ENCODE peak calls at places on chromosomes 16 and 17, in nine cellular contexts. P is sigmoid colon, H is right lobe of liver, R is dorsolateral prefrontal cortex, Z is heart left ventricle, O is neural progenitor cell, J is HFF-Myc, B is colonic mucosa, M is Panc1. V is an unnamed sample.

GRCh38 chr16:17830651-17831050 is 359.9 kb upstream of the XYLT1 start:
- DNase-seq in M (no peak), B (no peak), Z (no peak), H (no peak), R (no peak), J (no peak), O (no peak), P (no peak), V (no peak)

GRCh38 chr17:57106107-57106835 is 21.2 kb downstream of the AKAP1 start:
- DNase-seq in P (no peak), O (peak), R (no peak), H (no peak), Z (no peak), J (no peak), B (no peak), M (no peak), V (no peak)

GRCh38 chr17:78029697-78030096 is 71.2 kb downstream of the TNRC6C start:
- DNase-seq in J (no peak), H (no peak), B (no peak), M (no peak), O (no peak), R (no peak), Z (no peak), P (no peak), V (no peak)

GRCh38 chr16:74064120-74064735 is 232.4 kb upstream of the PSMD7 start:
- DNase-seq in J (no peak), O (no peak), Z (no peak), P (no peak), M (no peak), R (no peak), H (no peak), B (no peak), V (no peak)

GRCh38 chr16:57081744-57082143 is 10.6 kb upstream of the CPNE2 start:
- DNase-seq in O (no peak), H (no peak), R (no peak), M (no peak), J (no peak), P (no peak), Z (no peak), B (no peak), V (no peak)

GRCh38 chr17:31294231-31294630 is 2.8 kb downstream of the OMG start:
- DNase-seq in O (no peak), M (no peak), B (no peak), H (no peak), Z (no peak), P (no peak), R (no peak), J (no peak), V (no peak)

GRCh38 chr17:81161536-81161935 is 3.8 kb upstream of the PVALEF start:
- DNase-seq in J (no peak), R (no peak), P (no peak), H (no peak), Z (no peak), B (no peak), M (no peak), O (no peak), V (no peak)

GRCh38 chr16:2514333-2515179 is 804 bp downstream of the ATP6V0C start:
- DNase-seq in B (no peak), O (peak), Z (no peak), M (no peak), R (no peak), J (no peak), P (peak), H (peak), V (no peak)

GRCh38 chr16:78638371-78638770 is 538.9 kb downstream of the WWOX start:
- DNase-seq in O (no peak), B (no peak), P (no peak), J (no peak), M (no peak), H (no peak), R (no peak), Z (no peak), V (no peak)

GRCh38 chr16:24135624-24136296 is 120.4 kb upstream of the CACNG3 start:
- DNase-seq in M (no peak), R (no peak), J (no peak), P (no peak), B (no peak), O (peak), H (no peak), Z (no peak), V (no peak)

GRCh38 chr17:62696256-62696655 is 68.8 kb downstream of the MRC2 start:
- DNase-seq in H (no peak), P (no peak), B (no peak), Z (no peak), J (no peak), R (no peak), O (no peak), M (no peak), V (no peak)

GRCh38 chr17:34369196-34369500 is 6.1 kb upstream of the CCL1 start:
- DNase-seq in M (no peak), H (no peak), J (no peak), P (no peak), O (no peak), R (no peak), B (peak), Z (no peak), V (no peak)

GRCh38 chr17:3554440-3554839 is 3.2 kb downstream of the TRPV3 start:
- DNase-seq in R (no peak), J (no peak), O (no peak), B (no peak), P (no peak), H (peak), Z (no peak), M (no peak), V (no peak)

GRCh38 chr17:59779521-59779920 is 72.1 kb downstream of the VMP1 start:
- DNase-seq in P (no peak), Z (no peak), H (no peak), B (no peak), M (no peak), O (no peak), J (no peak), R (no peak), V (no peak)

GRCh38 chr17:59776577-59776976 is 69.1 kb downstream of the VMP1 start:
- DNase-seq in Z (no peak), B (no peak), O (no peak), M (no peak), H (no peak), J (no peak), P (no peak), R (no peak), V (no peak)

GRCh38 chr17:59777033-59777432 is 69.6 kb downstream of the VMP1 start:
- DNase-seq in H (no peak), Z (no peak), J (no peak), O (no peak), R (no peak), B (no peak), P (no peak), M (no peak), V (no peak)

GRCh38 chr17:59775786-59776350 is 68.4 kb downstream of the VMP1 start:
- DNase-seq in P (no peak), B (no peak), M (no peak), J (no peak), O (no peak), Z (no peak), H (no peak), R (no peak), V (no peak)

DNA sequence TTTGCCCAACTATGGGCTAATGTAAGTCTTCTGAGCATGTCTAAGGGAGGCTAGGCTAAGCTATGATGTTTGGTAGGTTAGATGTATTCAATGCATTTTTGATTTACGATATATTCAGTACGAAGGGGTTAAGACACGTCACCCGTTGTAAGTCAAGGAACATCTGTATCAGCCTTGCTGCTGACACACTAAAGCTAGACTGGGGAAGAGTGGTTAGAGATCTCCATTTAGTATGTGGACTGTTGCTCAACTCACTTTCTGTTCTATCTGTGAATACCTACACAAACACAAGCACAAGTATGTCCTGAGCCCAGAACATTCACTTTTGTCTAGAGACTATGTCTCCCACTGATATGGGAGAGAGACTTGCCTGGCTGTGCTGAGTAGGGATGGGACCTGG is 71.5 kb downstream of the VMP1 start:
- DNase-seq in H (no peak), P (no peak), O (no peak), B (no peak), R (no peak), J (no peak), Z (no peak), M (no peak), V (no peak)
- H3K4me3 ChIP-seq in H (no peak), P (no peak), O (no peak), B (no peak), R (no peak), J (no peak), Z (no peak), M (no peak), V (no peak)

GRCh38 chr17:48597775-48598631 is 4.4 kb upstream of the HOXB5 start:
- DNase-seq in P (peak), J (no peak), O (peak), R (no peak), B (peak), M (no peak), Z (no peak), H (no peak), V (no peak)
- TF ChIP-seq CTCF in P (no peak), J (no peak), O (no peak), R (no peak), B (no peak), M (no peak), Z (no peak), H (no peak), V (no peak)

DNA sequence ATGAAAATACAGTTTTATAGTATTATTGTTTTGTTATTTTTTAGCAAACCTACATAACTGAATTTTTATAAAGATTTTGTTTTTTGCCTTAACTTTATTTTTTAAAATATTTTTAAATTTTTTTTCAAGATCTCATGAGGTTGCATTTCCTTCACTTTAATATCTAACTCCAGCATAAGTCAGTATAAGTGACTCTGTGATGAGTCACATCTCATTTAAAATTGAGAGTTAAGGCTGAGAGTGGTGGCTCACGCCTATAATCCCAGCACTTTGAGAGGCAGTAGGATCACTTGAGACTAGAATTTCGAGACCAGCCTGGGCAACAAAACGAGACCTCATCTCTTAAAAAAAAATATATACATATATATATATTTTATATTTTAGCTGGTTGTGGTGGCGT is 44.0 kb downstream of the NLK start:
- DNase-seq in M (no peak), B (no peak), H (no peak), J (no peak), R (no peak), Z (no peak), O (no peak), P (no peak), V (no peak)
- H3K4me3 ChIP-seq in M (no peak), B (no peak), H (no peak), J (no peak), R (no peak), Z (no peak), O (no peak), P (no peak), V (no peak)

DNA sequence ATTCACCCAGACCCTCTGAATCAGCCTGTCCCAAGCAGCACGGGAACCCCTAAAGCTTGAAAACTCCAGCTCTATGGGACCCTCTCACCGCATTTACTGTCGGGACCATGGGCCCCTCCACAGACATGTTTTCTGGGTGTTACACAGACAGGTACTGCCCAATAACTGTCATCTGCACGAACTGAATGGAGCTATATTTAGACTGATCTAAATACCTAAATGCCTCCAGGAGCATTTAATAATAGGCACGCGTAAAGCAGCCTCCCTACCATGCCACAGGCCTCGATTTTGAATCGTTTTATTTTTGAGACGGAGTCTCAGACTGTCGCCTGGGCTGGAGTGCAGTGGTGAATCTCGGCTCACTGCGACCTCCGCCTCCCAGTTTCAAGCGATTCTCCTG is 49.7 kb downstream of the EMP2 start:
- DNase-seq in B (no peak), H (no peak), R (no peak), M (no peak), P (no peak), J (no peak), O (no peak), Z (no peak), V (no peak)
- TF ChIP-seq CTCF in B (no peak), H (no peak), R (no peak), M (no peak), P (no peak), J (no peak), O (no peak), Z (no peak), V (no peak)

GRCh38 chr17:38898291-38898679 is 27.1 kb upstream of the LASP1NB start:
- DNase-seq in B (peak), H (no peak), O (no peak), R (no peak), M (no peak), P (no peak), J (no peak), Z (no peak), V (no peak)
- H3K4me3 ChIP-seq in B (no peak), H (no peak), O (no peak), R (no peak), M (no peak), P (no peak), J (no peak), Z (no peak), V (no peak)

DNA sequence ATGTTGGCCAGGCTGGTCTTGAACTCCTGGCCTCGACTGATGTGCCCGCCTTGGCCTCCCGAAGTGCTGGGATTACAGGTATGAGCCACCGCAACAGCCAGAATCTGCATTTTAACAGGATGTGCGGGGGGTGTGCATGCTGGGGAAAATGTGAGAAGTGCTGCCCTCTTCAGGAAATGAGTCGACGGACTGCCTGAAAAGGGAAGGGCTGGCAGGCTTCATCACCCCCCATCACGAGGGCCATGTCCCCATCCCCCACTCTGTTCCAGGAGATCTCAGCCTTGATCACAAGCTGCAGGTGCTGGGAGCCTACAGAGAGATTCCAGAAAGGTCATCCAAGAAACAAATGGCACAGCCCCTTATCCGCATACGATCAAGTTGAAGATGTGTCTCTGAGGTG is 195.3 kb upstream of the RPL38 start:
- DNase-seq in M (no peak), R (no peak), Z (no peak), H (no peak), O (peak), P (no peak), B (no peak), J (no peak), V (no peak)
- TF ChIP-seq CTCF in M (peak), R (no peak), Z (peak), H (no peak), O (peak), P (no peak), B (no peak), J (peak), V (peak)

V was measured in epithelial cell of proximal tubule.